ENCODE peak calls at places on chromosomes 12 and 14, in four cellular contexts. One of them, this sample, is unnamed.

GRCh38 chr12:130027798-130028197 is 124.0 kb upstream of the TMEM132D start:
- DNase-seq in choroid plexus epithelial cell: no peak
- DNase-seq in cardiac fibroblast: no peak
- DNase-seq in GM10248: no peak
- DNase-seq in this sample: no peak

GRCh38 chr12:93314177-93314497 is 63.6 kb upstream of the NUDT4 start:
- DNase-seq in choroid plexus epithelial cell: no peak
- DNase-seq in cardiac fibroblast: no peak
- DNase-seq in GM10248: no peak
- DNase-seq in this sample: no peak

GRCh38 chr14:29712586-29712985 is 215.1 kb downstream of the PRKD1 start:
- DNase-seq in choroid plexus epithelial cell: no peak
- DNase-seq in cardiac fibroblast: no peak
- DNase-seq in GM10248: no peak
- DNase-seq in this sample: no peak

GRCh38 chr12:57810450-57810849 is 8.1 kb downstream of the AVIL start:
- DNase-seq in choroid plexus epithelial cell: peak; percentile 73
- DNase-seq in cardiac fibroblast: peak; percentile 78
- DNase-seq in GM10248: no peak
- DNase-seq in this sample: no peak

GRCh38 chr14:38197001-38197760 is 10.5 kb upstream of the SSTR1 start:
- DNase-seq in choroid plexus epithelial cell: peak; percentile 29
- DNase-seq in cardiac fibroblast: peak; percentile 28
- DNase-seq in GM10248: no peak
- DNase-seq in this sample: no peak

GRCh38 chr12:107320929-107321618 is 227.7 kb upstream of the CRY1 start:
- DNase-seq in choroid plexus epithelial cell: peak; percentile 71
- DNase-seq in cardiac fibroblast: peak; percentile 36
- DNase-seq in GM10248: no peak
- DNase-seq in this sample: peak; percentile 8

GRCh38 chr14:102805454-102805891 is 28.2 kb downstream of the TRAF3 start:
- DNase-seq in choroid plexus epithelial cell: peak; percentile 79
- DNase-seq in cardiac fibroblast: peak; percentile 52
- DNase-seq in GM10248: peak; percentile 48
- DNase-seq in this sample: no peak

GRCh38 chr14:31340297-31341063 is 79.9 kb downstream of the HEATR5A start:
- DNase-seq in choroid plexus epithelial cell: no peak
- DNase-seq in cardiac fibroblast: no peak
- DNase-seq in GM10248: no peak
- DNase-seq in this sample: no peak

GRCh38 chr14:90820958-90821357 is 4.7 kb upstream of the TTC7B start:
- DNase-seq in choroid plexus epithelial cell: peak; percentile 48
- DNase-seq in cardiac fibroblast: peak; percentile 50
- DNase-seq in GM10248: peak; percentile 46
- DNase-seq in this sample: no peak

GRCh38 chr12:31599053-31599452 is 8.1 kb upstream of the DENND5B start:
- DNase-seq in choroid plexus epithelial cell: no peak
- DNase-seq in cardiac fibroblast: no peak
- DNase-seq in GM10248: peak; percentile 54
- DNase-seq in this sample: no peak

GRCh38 chr12:48104531-48104930 is 1.3 kb downstream of the SENP1 start:
- DNase-seq in choroid plexus epithelial cell: no peak
- DNase-seq in cardiac fibroblast: no peak
- DNase-seq in GM10248: no peak
- DNase-seq in this sample: no peak

GRCh38 chr12:105637470-105637869 is 307.0 kb downstream of the C12orf75 start:
- DNase-seq in choroid plexus epithelial cell: no peak
- DNase-seq in cardiac fibroblast: no peak
- DNase-seq in GM10248: no peak
- DNase-seq in this sample: no peak

GRCh38 chr12:12482150-12482761 is 80.4 kb downstream of the DUSP16 start:
- DNase-seq in choroid plexus epithelial cell: no peak
- DNase-seq in cardiac fibroblast: no peak
- DNase-seq in GM10248: no peak
- DNase-seq in this sample: no peak

GRCh38 chr12:1949771-1950470 is 31.5 kb upstream of the CACNA2D4 start:
- DNase-seq in choroid plexus epithelial cell: peak; percentile 4
- DNase-seq in cardiac fibroblast: no peak
- DNase-seq in GM10248: no peak
- DNase-seq in this sample: no peak

GRCh38 chr14:51939727-51940126 is 49.6 kb upstream of the RTRAF start:
- DNase-seq in choroid plexus epithelial cell: peak; percentile 37
- DNase-seq in cardiac fibroblast: peak; percentile 52
- DNase-seq in GM10248: no peak
- DNase-seq in this sample: no peak

GRCh38 chr12:89768586-89769482 is 60.2 kb upstream of the ATP2B1 start:
- DNase-seq in choroid plexus epithelial cell: peak; percentile 89
- DNase-seq in cardiac fibroblast: peak; percentile 98
- DNase-seq in GM10248: no peak
- DNase-seq in this sample: no peak

GRCh38 chr14:55752580-55753365 is 172.8 kb downstream of the KTN1 start:
- DNase-seq in choroid plexus epithelial cell: peak; percentile 89
- DNase-seq in cardiac fibroblast: peak; percentile 68
- DNase-seq in GM10248: no peak
- DNase-seq in this sample: no peak

GRCh38 chr12:5665615-5666014 is 233.7 kb downstream of the NTF3 start:
- DNase-seq in choroid plexus epithelial cell: no peak
- DNase-seq in cardiac fibroblast: no peak
- DNase-seq in GM10248: no peak
- DNase-seq in this sample: no peak

GRCh38 chr12:71504471-71504852 is 64.9 kb downstream of the LGR5 start:
- DNase-seq in choroid plexus epithelial cell: peak; percentile 12
- DNase-seq in cardiac fibroblast: no peak
- DNase-seq in GM10248: no peak
- DNase-seq in this sample: no peak

GRCh38 chr12:119176267-119177055 is 2.3 kb upstream of the HSPB8 start:
- DNase-seq in choroid plexus epithelial cell: peak; percentile 76
- DNase-seq in cardiac fibroblast: peak; percentile 95
- DNase-seq in GM10248: no peak
- DNase-seq in this sample: no peak

GRCh38 chr12:81502912-81503695 is 256.0 kb downstream of the PPFIA2 start:
- DNase-seq in choroid plexus epithelial cell: peak; percentile 97
- DNase-seq in cardiac fibroblast: peak; percentile 89
- DNase-seq in GM10248: no peak
- DNase-seq in this sample: no peak

GRCh38 chr12:40980346-40981005 is 207.6 kb upstream of the PDZRN4 start:
- DNase-seq in choroid plexus epithelial cell: no peak
- DNase-seq in cardiac fibroblast: peak; percentile 24
- DNase-seq in GM10248: no peak
- DNase-seq in this sample: no peak

GRCh38 chr12:127652281-127652680 is 614.7 kb upstream of the TMEM132C start:
- DNase-seq in choroid plexus epithelial cell: no peak
- DNase-seq in cardiac fibroblast: no peak
- DNase-seq in GM10248: no peak
- DNase-seq in this sample: no peak

GRCh38 chr12:119593578-119594398 is at the start of gene TMEM233:
- DNase-seq in choroid plexus epithelial cell: no peak
- DNase-seq in cardiac fibroblast: peak; percentile 14
- DNase-seq in GM10248: no peak
- DNase-seq in this sample: no peak

GRCh38 chr14:56808314-56809201 is 1.7 kb downstream of the OTX2 start:
- DNase-seq in choroid plexus epithelial cell: no peak
- DNase-seq in cardiac fibroblast: no peak
- DNase-seq in GM10248: no peak
- DNase-seq in this sample: no peak

GRCh38 chr12:16685107-16685506 is 79.1 kb upstream of the LMO3 start:
- DNase-seq in choroid plexus epithelial cell: no peak
- DNase-seq in cardiac fibroblast: peak; percentile 38
- DNase-seq in GM10248: no peak
- DNase-seq in this sample: no peak
- TF ChIP-seq CTCF in choroid plexus epithelial cell: no peak
- TF ChIP-seq CTCF in cardiac fibroblast: peak; percentile 49
- TF ChIP-seq CTCF in GM10248: peak; percentile 16
- TF ChIP-seq CTCF in this sample: peak; percentile 51

GRCh38 chr12:110120878-110121277 is 3.3 kb upstream of the IFT81 start:
- DNase-seq in choroid plexus epithelial cell: no peak
- DNase-seq in cardiac fibroblast: no peak
- DNase-seq in GM10248: no peak
- DNase-seq in this sample: no peak

GRCh38 chr12:110115675-110116074 is 8.5 kb upstream of the IFT81 start:
- DNase-seq in choroid plexus epithelial cell: no peak
- DNase-seq in cardiac fibroblast: no peak
- DNase-seq in GM10248: no peak
- DNase-seq in this sample: no peak

GRCh38 chr12:110114596-110114995 is 9.6 kb upstream of the IFT81 start:
- DNase-seq in choroid plexus epithelial cell: no peak
- DNase-seq in cardiac fibroblast: no peak
- DNase-seq in GM10248: no peak
- DNase-seq in this sample: no peak

GRCh38 chr12:110116623-110117022 is 7.5 kb upstream of the IFT81 start:
- DNase-seq in choroid plexus epithelial cell: no peak
- DNase-seq in cardiac fibroblast: no peak
- DNase-seq in GM10248: no peak
- DNase-seq in this sample: no peak

GRCh38 chr12:110117948-110118685 is 6.0 kb upstream of the IFT81 start:
- DNase-seq in choroid plexus epithelial cell: no peak
- DNase-seq in cardiac fibroblast: no peak
- DNase-seq in GM10248: no peak
- DNase-seq in this sample: no peak
- TF ChIP-seq CTCF in choroid plexus epithelial cell: no peak
- TF ChIP-seq CTCF in cardiac fibroblast: no peak
- TF ChIP-seq CTCF in GM10248: no peak
- TF ChIP-seq CTCF in this sample: no peak

GRCh38 chr14:22559041-22559440 is 30.0 kb downstream of the DAD1 start:
- DNase-seq in choroid plexus epithelial cell: no peak
- DNase-seq in cardiac fibroblast: no peak
- DNase-seq in GM10248: no peak
- DNase-seq in this sample: no peak
- TF ChIP-seq CTCF in choroid plexus epithelial cell: no peak
- TF ChIP-seq CTCF in cardiac fibroblast: no peak
- TF ChIP-seq CTCF in GM10248: no peak
- TF ChIP-seq CTCF in this sample: no peak

GRCh38 chr12:53501615-53502181 is 615 bp downstream of the TARBP2 start:
- DNase-seq in choroid plexus epithelial cell: no peak
- DNase-seq in cardiac fibroblast: no peak
- DNase-seq in GM10248: no peak
- DNase-seq in this sample: no peak

GRCh38 chr12:53499261-53500118 is at the start of gene MAP3K12:
- DNase-seq in choroid plexus epithelial cell: peak; percentile 76
- DNase-seq in cardiac fibroblast: peak; percentile 56
- DNase-seq in GM10248: peak; percentile 58
- DNase-seq in this sample: peak; percentile 65

GRCh38 chr12:53502331-53502730 is 1.2 kb downstream of the TARBP2 start:
- DNase-seq in choroid plexus epithelial cell: no peak
- DNase-seq in cardiac fibroblast: peak; percentile 46
- DNase-seq in GM10248: no peak
- DNase-seq in this sample: no peak

GRCh38 chr12:53500119-53500775 is 836 bp upstream of the TARBP2 start:
- DNase-seq in choroid plexus epithelial cell: peak; percentile 93
- DNase-seq in cardiac fibroblast: peak; percentile 89
- DNase-seq in GM10248: no peak
- DNase-seq in this sample: no peak

DNA sequence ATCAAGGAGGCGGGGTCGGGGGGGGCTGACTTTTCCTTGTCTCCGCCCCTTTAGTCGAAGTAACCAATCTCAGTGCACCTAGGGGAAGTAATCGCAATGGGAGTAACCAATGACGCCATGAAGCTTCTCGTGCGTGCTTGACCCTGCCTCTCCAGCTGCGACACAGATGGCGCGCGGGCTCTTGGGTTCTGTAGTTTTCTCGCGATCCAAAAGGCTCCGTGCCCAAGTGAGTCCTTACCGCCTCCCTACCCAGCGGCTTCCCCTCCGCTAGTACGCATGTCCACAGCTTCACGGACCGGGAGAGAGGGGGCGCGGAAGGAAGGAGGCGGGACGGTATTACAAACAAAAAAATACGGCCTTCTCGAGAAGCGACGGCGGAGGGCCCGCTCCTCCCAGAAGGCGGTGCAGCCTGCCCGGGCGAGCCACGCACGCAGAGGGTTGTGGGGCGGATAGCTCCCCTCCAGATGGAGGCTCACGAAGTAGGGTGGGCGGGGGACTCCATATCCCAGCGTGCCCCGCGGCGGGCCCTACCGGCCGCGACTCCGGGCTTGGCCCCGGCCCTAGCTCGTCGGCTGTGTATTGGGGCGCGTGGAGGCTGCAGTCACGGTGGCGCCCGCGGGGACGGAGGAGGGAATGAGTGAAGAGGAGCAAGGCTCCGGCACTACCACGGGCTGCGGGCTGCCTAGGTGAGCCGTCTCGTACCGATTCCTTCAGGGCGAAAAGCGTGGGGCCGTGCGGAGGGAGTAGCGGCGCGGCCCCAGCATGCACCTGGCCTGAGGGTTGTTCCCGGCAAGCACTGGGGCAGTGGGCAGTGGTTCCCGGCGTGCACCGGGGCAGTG is at the start of gene TARBP2:
- DNase-seq in choroid plexus epithelial cell: peak; percentile 100
- DNase-seq in cardiac fibroblast: peak; percentile 100
- DNase-seq in GM10248: peak; percentile 96
- DNase-seq in this sample: peak; percentile 96
- TF ChIP-seq CTCF in choroid plexus epithelial cell: no peak
- TF ChIP-seq CTCF in cardiac fibroblast: no peak
- TF ChIP-seq CTCF in GM10248: no peak
- TF ChIP-seq CTCF in this sample: no peak

DNA sequence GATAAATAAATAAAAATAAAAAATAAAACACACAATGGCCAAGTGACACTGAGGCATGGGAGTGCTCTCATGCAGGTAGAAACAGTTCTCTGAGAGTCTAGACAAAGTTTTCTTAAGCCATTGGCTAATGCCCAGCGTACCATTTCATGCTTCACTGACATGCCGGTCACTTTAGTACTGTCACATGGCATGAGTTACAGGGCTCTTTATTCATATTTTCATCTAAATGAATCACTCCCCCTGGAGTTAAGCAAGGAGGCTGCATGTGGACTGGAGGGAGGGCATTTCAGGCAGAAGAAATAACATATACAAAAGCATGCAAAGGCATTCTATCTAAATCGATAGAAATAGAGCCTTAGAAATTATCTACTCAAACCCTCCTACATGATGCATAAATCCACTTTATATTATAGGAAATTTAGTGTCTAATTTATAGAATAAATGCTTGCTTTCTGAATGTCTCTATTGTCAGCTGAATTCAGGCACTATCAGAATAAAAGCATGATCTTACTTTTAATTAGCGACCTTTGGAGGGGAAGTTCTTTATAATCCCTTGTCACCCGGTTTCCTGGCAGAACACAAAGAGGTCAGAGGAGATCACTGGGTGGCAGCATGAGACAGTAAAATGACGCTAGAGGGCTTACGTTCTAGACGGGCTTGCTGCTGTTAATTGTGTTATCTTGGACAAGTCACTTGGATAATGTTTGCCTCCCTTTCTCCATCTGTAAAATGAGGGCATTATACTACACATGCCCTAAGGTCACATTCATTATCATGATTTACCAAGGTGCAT is 17.5 kb downstream of the DYRK4 start:
- DNase-seq in choroid plexus epithelial cell: peak; percentile 47
- DNase-seq in cardiac fibroblast: peak; percentile 46
- DNase-seq in GM10248: peak; percentile 48
- DNase-seq in this sample: no peak
- TF ChIP-seq CTCF in choroid plexus epithelial cell: peak; percentile 55
- TF ChIP-seq CTCF in cardiac fibroblast: peak; percentile 38
- TF ChIP-seq CTCF in GM10248: peak; percentile 40
- TF ChIP-seq CTCF in this sample: peak; percentile 22

This sample was measured in neural crest cell.